ENCODE peak calls at places on chromosome 2, in nine cellular contexts. One of them, this sample, is unnamed.

GRCh38 chr2:33266467-33266866 is 210.0 kb upstream of the RASGRP3 start:
- DNase-seq in nephron progenitor cell: no peak
- DNase-seq in epithelial cell of prostate: no peak
- DNase-seq in C1 segment of cervical spinal cord: no peak
- DNase-seq in HTR-8/SVneo: no peak
- DNase-seq in activated T-helper 1 cell treated with anti-CD3 and anti-CD28 coated beads, Interleukin-2, amount 50 U/mL, for 16 hours: no peak
- DNase-seq in A172: no peak
- DNase-seq in PC-9: no peak
- DNase-seq in GM23248: no peak
- DNase-seq in this sample: no peak

GRCh38 chr2:15992457-15993231 is 52.3 kb downstream of the MYCN start:
- DNase-seq in GM23248: no peak
- DNase-seq in C1 segment of cervical spinal cord: no peak
- DNase-seq in epithelial cell of prostate: no peak
- DNase-seq in HTR-8/SVneo: no peak
- DNase-seq in A172: no peak
- DNase-seq in activated T-helper 1 cell treated with anti-CD3 and anti-CD28 coated beads, Interleukin-2, amount 50 U/mL, for 16 hours: no peak
- DNase-seq in nephron progenitor cell: no peak
- DNase-seq in PC-9: no peak
- DNase-seq in this sample: no peak

GRCh38 chr2:84980263-84980983 is 9.5 kb downstream of the KCMF1 start:
- DNase-seq in nephron progenitor cell: no peak
- DNase-seq in C1 segment of cervical spinal cord: no peak
- DNase-seq in epithelial cell of prostate: no peak
- DNase-seq in GM23248: no peak
- DNase-seq in PC-9: no peak
- DNase-seq in activated T-helper 1 cell treated with anti-CD3 and anti-CD28 coated beads, Interleukin-2, amount 50 U/mL, for 16 hours: no peak
- DNase-seq in HTR-8/SVneo: no peak
- DNase-seq in A172: no peak
- DNase-seq in this sample: no peak

GRCh38 chr2:151381266-151381665 is 23.9 kb downstream of the TNFAIP6 start:
- DNase-seq in epithelial cell of prostate: no peak
- DNase-seq in A172: no peak
- DNase-seq in PC-9: no peak
- DNase-seq in activated T-helper 1 cell treated with anti-CD3 and anti-CD28 coated beads, Interleukin-2, amount 50 U/mL, for 16 hours: no peak
- DNase-seq in HTR-8/SVneo: no peak
- DNase-seq in GM23248: no peak
- DNase-seq in C1 segment of cervical spinal cord: no peak
- DNase-seq in nephron progenitor cell: no peak
- DNase-seq in this sample: no peak

GRCh38 chr2:38665854-38666577 is at the start of gene GALM:
- DNase-seq in activated T-helper 1 cell treated with anti-CD3 and anti-CD28 coated beads, Interleukin-2, amount 50 U/mL, for 16 hours: peak; percentile 20
- DNase-seq in PC-9: peak; percentile 85
- DNase-seq in epithelial cell of prostate: no peak
- DNase-seq in HTR-8/SVneo: peak; percentile 95
- DNase-seq in A172: peak; percentile 74
- DNase-seq in C1 segment of cervical spinal cord: peak; percentile 6
- DNase-seq in GM23248: peak; percentile 88
- DNase-seq in nephron progenitor cell: peak; percentile 86
- DNase-seq in this sample: peak; percentile 91

GRCh38 chr2:157967856-157968255 is 91.7 kb upstream of the ACVR1 start:
- DNase-seq in PC-9: no peak
- DNase-seq in GM23248: no peak
- DNase-seq in A172: no peak
- DNase-seq in epithelial cell of prostate: no peak
- DNase-seq in C1 segment of cervical spinal cord: no peak
- DNase-seq in HTR-8/SVneo: no peak
- DNase-seq in nephron progenitor cell: no peak
- DNase-seq in activated T-helper 1 cell treated with anti-CD3 and anti-CD28 coated beads, Interleukin-2, amount 50 U/mL, for 16 hours: no peak
- DNase-seq in this sample: no peak

GRCh38 chr2:166375205-166375735 is 474 bp downstream of the SCN9A start:
- DNase-seq in PC-9: no peak
- DNase-seq in HTR-8/SVneo: no peak
- DNase-seq in activated T-helper 1 cell treated with anti-CD3 and anti-CD28 coated beads, Interleukin-2, amount 50 U/mL, for 16 hours: no peak
- DNase-seq in C1 segment of cervical spinal cord: no peak
- DNase-seq in GM23248: peak; percentile 38
- DNase-seq in epithelial cell of prostate: no peak
- DNase-seq in nephron progenitor cell: no peak
- DNase-seq in A172: peak; percentile 34
- DNase-seq in this sample: peak; percentile 7

GRCh38 chr2:183149489-183149888 is 25.2 kb downstream of the NUP35 start:
- DNase-seq in GM23248: peak; percentile 49
- DNase-seq in activated T-helper 1 cell treated with anti-CD3 and anti-CD28 coated beads, Interleukin-2, amount 50 U/mL, for 16 hours: no peak
- DNase-seq in C1 segment of cervical spinal cord: no peak
- DNase-seq in A172: no peak
- DNase-seq in epithelial cell of prostate: no peak
- DNase-seq in HTR-8/SVneo: peak; percentile 19
- DNase-seq in nephron progenitor cell: no peak
- DNase-seq in PC-9: no peak
- DNase-seq in this sample: peak; percentile 1

GRCh38 chr2:42878581-42878980 is 86.2 kb upstream of the HAAO start:
- DNase-seq in C1 segment of cervical spinal cord: no peak
- DNase-seq in HTR-8/SVneo: no peak
- DNase-seq in A172: no peak
- DNase-seq in activated T-helper 1 cell treated with anti-CD3 and anti-CD28 coated beads, Interleukin-2, amount 50 U/mL, for 16 hours: no peak
- DNase-seq in epithelial cell of prostate: no peak
- DNase-seq in nephron progenitor cell: no peak
- DNase-seq in GM23248: peak; percentile 80
- DNase-seq in PC-9: no peak
- DNase-seq in this sample: peak; percentile 35

GRCh38 chr2:176814274-176814673 is 398.3 kb upstream of the HNRNPA3 start:
- DNase-seq in A172: no peak
- DNase-seq in HTR-8/SVneo: no peak
- DNase-seq in activated T-helper 1 cell treated with anti-CD3 and anti-CD28 coated beads, Interleukin-2, amount 50 U/mL, for 16 hours: no peak
- DNase-seq in C1 segment of cervical spinal cord: no peak
- DNase-seq in PC-9: no peak
- DNase-seq in GM23248: peak; percentile 14
- DNase-seq in nephron progenitor cell: no peak
- DNase-seq in epithelial cell of prostate: no peak
- DNase-seq in this sample: no peak

GRCh38 chr2:65530547-65531320 is 98.3 kb upstream of the SPRED2 start:
- DNase-seq in epithelial cell of prostate: no peak
- DNase-seq in PC-9: no peak
- DNase-seq in A172: peak; percentile 66
- DNase-seq in activated T-helper 1 cell treated with anti-CD3 and anti-CD28 coated beads, Interleukin-2, amount 50 U/mL, for 16 hours: no peak
- DNase-seq in C1 segment of cervical spinal cord: peak; percentile 4
- DNase-seq in nephron progenitor cell: no peak
- DNase-seq in HTR-8/SVneo: no peak
- DNase-seq in GM23248: peak; percentile 87
- DNase-seq in this sample: no peak

GRCh38 chr2:102048465-102048864 is 56.7 kb downstream of the IL1R2 start:
- DNase-seq in PC-9: no peak
- DNase-seq in HTR-8/SVneo: no peak
- DNase-seq in epithelial cell of prostate: no peak
- DNase-seq in nephron progenitor cell: no peak
- DNase-seq in C1 segment of cervical spinal cord: no peak
- DNase-seq in GM23248: peak; percentile 89
- DNase-seq in A172: no peak
- DNase-seq in activated T-helper 1 cell treated with anti-CD3 and anti-CD28 coated beads, Interleukin-2, amount 50 U/mL, for 16 hours: no peak
- DNase-seq in this sample: peak; percentile 20

GRCh38 chr2:217817466-217818292 is 185.1 kb downstream of the TNS1 start:
- DNase-seq in C1 segment of cervical spinal cord: no peak
- DNase-seq in A172: no peak
- DNase-seq in activated T-helper 1 cell treated with anti-CD3 and anti-CD28 coated beads, Interleukin-2, amount 50 U/mL, for 16 hours: no peak
- DNase-seq in HTR-8/SVneo: no peak
- DNase-seq in PC-9: no peak
- DNase-seq in epithelial cell of prostate: no peak
- DNase-seq in GM23248: no peak
- DNase-seq in nephron progenitor cell: no peak
- DNase-seq in this sample: no peak

GRCh38 chr2:230713331-230714121 is 884 bp downstream of the CAB39 start:
- DNase-seq in GM23248: peak; percentile 69
- DNase-seq in PC-9: no peak
- DNase-seq in C1 segment of cervical spinal cord: no peak
- DNase-seq in A172: peak; percentile 21
- DNase-seq in HTR-8/SVneo: no peak
- DNase-seq in activated T-helper 1 cell treated with anti-CD3 and anti-CD28 coated beads, Interleukin-2, amount 50 U/mL, for 16 hours: peak; percentile 28
- DNase-seq in epithelial cell of prostate: no peak
- DNase-seq in nephron progenitor cell: peak; percentile 57
- DNase-seq in this sample: peak; percentile 54

GRCh38 chr2:1653137-1653789 is 91.1 kb downstream of the PXDN start:
- DNase-seq in HTR-8/SVneo: no peak
- DNase-seq in C1 segment of cervical spinal cord: no peak
- DNase-seq in PC-9: no peak
- DNase-seq in epithelial cell of prostate: peak; percentile 68
- DNase-seq in GM23248: peak; percentile 99
- DNase-seq in A172: no peak
- DNase-seq in activated T-helper 1 cell treated with anti-CD3 and anti-CD28 coated beads, Interleukin-2, amount 50 U/mL, for 16 hours: no peak
- DNase-seq in nephron progenitor cell: no peak
- DNase-seq in this sample: peak; percentile 92

GRCh38 chr2:44100351-44100750 is 68.3 kb upstream of the PPM1B start:
- DNase-seq in PC-9: peak; percentile 99
- DNase-seq in A172: peak; percentile 97
- DNase-seq in HTR-8/SVneo: peak; percentile 83
- DNase-seq in GM23248: peak; percentile 96
- DNase-seq in epithelial cell of prostate: peak; percentile 45
- DNase-seq in C1 segment of cervical spinal cord: no peak
- DNase-seq in nephron progenitor cell: no peak
- DNase-seq in activated T-helper 1 cell treated with anti-CD3 and anti-CD28 coated beads, Interleukin-2, amount 50 U/mL, for 16 hours: no peak
- DNase-seq in this sample: peak; percentile 76

GRCh38 chr2:1930956-1931914 is 186.9 kb upstream of the PXDN start:
- DNase-seq in activated T-helper 1 cell treated with anti-CD3 and anti-CD28 coated beads, Interleukin-2, amount 50 U/mL, for 16 hours: no peak
- DNase-seq in PC-9: no peak
- DNase-seq in HTR-8/SVneo: no peak
- DNase-seq in GM23248: no peak
- DNase-seq in A172: no peak
- DNase-seq in C1 segment of cervical spinal cord: no peak
- DNase-seq in nephron progenitor cell: no peak
- DNase-seq in epithelial cell of prostate: no peak
- DNase-seq in this sample: no peak

GRCh38 chr2:82316573-82317371 is 2012.2 kb upstream of the LRRTM1 start:
- DNase-seq in epithelial cell of prostate: no peak
- DNase-seq in A172: no peak
- DNase-seq in C1 segment of cervical spinal cord: no peak
- DNase-seq in GM23248: no peak
- DNase-seq in activated T-helper 1 cell treated with anti-CD3 and anti-CD28 coated beads, Interleukin-2, amount 50 U/mL, for 16 hours: no peak
- DNase-seq in HTR-8/SVneo: no peak
- DNase-seq in nephron progenitor cell: no peak
- DNase-seq in PC-9: no peak
- DNase-seq in this sample: no peak

GRCh38 chr2:99861376-99861760 is 281.0 kb downstream of the AFF3 start:
- DNase-seq in nephron progenitor cell: no peak
- DNase-seq in A172: peak; percentile 47
- DNase-seq in epithelial cell of prostate: no peak
- DNase-seq in GM23248: no peak
- DNase-seq in C1 segment of cervical spinal cord: no peak
- DNase-seq in HTR-8/SVneo: no peak
- DNase-seq in activated T-helper 1 cell treated with anti-CD3 and anti-CD28 coated beads, Interleukin-2, amount 50 U/mL, for 16 hours: no peak
- DNase-seq in PC-9: no peak
- DNase-seq in this sample: peak; percentile 32

GRCh38 chr2:226439337-226439736 is 360.3 kb downstream of the IRS1 start:
- DNase-seq in epithelial cell of prostate: no peak
- DNase-seq in A172: no peak
- DNase-seq in nephron progenitor cell: no peak
- DNase-seq in PC-9: no peak
- DNase-seq in activated T-helper 1 cell treated with anti-CD3 and anti-CD28 coated beads, Interleukin-2, amount 50 U/mL, for 16 hours: no peak
- DNase-seq in HTR-8/SVneo: no peak
- DNase-seq in C1 segment of cervical spinal cord: no peak
- DNase-seq in GM23248: no peak
- DNase-seq in this sample: no peak

GRCh38 chr2:10218036-10218435 is 84.7 kb upstream of the HPCAL1 start:
- DNase-seq in HTR-8/SVneo: no peak
- DNase-seq in PC-9: no peak
- DNase-seq in nephron progenitor cell: no peak
- DNase-seq in activated T-helper 1 cell treated with anti-CD3 and anti-CD28 coated beads, Interleukin-2, amount 50 U/mL, for 16 hours: no peak
- DNase-seq in epithelial cell of prostate: no peak
- DNase-seq in GM23248: no peak
- DNase-seq in A172: no peak
- DNase-seq in C1 segment of cervical spinal cord: no peak
- DNase-seq in this sample: no peak

GRCh38 chr2:119212139-119212800 is 11.4 kb upstream of the STEAP3 start:
- DNase-seq in activated T-helper 1 cell treated with anti-CD3 and anti-CD28 coated beads, Interleukin-2, amount 50 U/mL, for 16 hours: no peak
- DNase-seq in epithelial cell of prostate: no peak
- DNase-seq in nephron progenitor cell: no peak
- DNase-seq in C1 segment of cervical spinal cord: no peak
- DNase-seq in GM23248: no peak
- DNase-seq in PC-9: no peak
- DNase-seq in A172: no peak
- DNase-seq in HTR-8/SVneo: no peak
- DNase-seq in this sample: no peak

GRCh38 chr2:238761802-238762373 is 86.0 kb upstream of the TWIST2 start:
- DNase-seq in A172: peak; percentile 27
- DNase-seq in C1 segment of cervical spinal cord: peak; percentile 53
- DNase-seq in PC-9: no peak
- DNase-seq in GM23248: peak; percentile 60
- DNase-seq in activated T-helper 1 cell treated with anti-CD3 and anti-CD28 coated beads, Interleukin-2, amount 50 U/mL, for 16 hours: no peak
- DNase-seq in HTR-8/SVneo: peak; percentile 43
- DNase-seq in nephron progenitor cell: peak; percentile 62
- DNase-seq in epithelial cell of prostate: no peak
- DNase-seq in this sample: peak; percentile 30

GRCh38 chr2:175309799-175310198 is 128.3 kb upstream of the ATP5MC3 start:
- DNase-seq in epithelial cell of prostate: no peak
- DNase-seq in GM23248: peak; percentile 51
- DNase-seq in A172: peak; percentile 61
- DNase-seq in C1 segment of cervical spinal cord: no peak
- DNase-seq in HTR-8/SVneo: peak; percentile 11
- DNase-seq in activated T-helper 1 cell treated with anti-CD3 and anti-CD28 coated beads, Interleukin-2, amount 50 U/mL, for 16 hours: no peak
- DNase-seq in PC-9: no peak
- DNase-seq in nephron progenitor cell: peak; percentile 44
- DNase-seq in this sample: peak; percentile 42

GRCh38 chr2:47274054-47274779 is 119.1 kb upstream of the STPG4 start:
- DNase-seq in A172: peak; percentile 88
- DNase-seq in PC-9: peak; percentile 33
- DNase-seq in HTR-8/SVneo: peak; percentile 27
- DNase-seq in activated T-helper 1 cell treated with anti-CD3 and anti-CD28 coated beads, Interleukin-2, amount 50 U/mL, for 16 hours: no peak
- DNase-seq in nephron progenitor cell: no peak
- DNase-seq in epithelial cell of prostate: no peak
- DNase-seq in C1 segment of cervical spinal cord: no peak
- DNase-seq in GM23248: peak; percentile 68
- DNase-seq in this sample: peak; percentile 34

GRCh38 chr2:24643051-24643450 is 150.1 kb downstream of the PTRHD1 start:
- DNase-seq in nephron progenitor cell: no peak
- DNase-seq in HTR-8/SVneo: no peak
- DNase-seq in epithelial cell of prostate: no peak
- DNase-seq in C1 segment of cervical spinal cord: no peak
- DNase-seq in GM23248: no peak
- DNase-seq in A172: no peak
- DNase-seq in PC-9: no peak
- DNase-seq in activated T-helper 1 cell treated with anti-CD3 and anti-CD28 coated beads, Interleukin-2, amount 50 U/mL, for 16 hours: no peak
- DNase-seq in this sample: no peak

GRCh38 chr2:163210430-163210918 is 371.9 kb upstream of the KCNH7 start:
- DNase-seq in GM23248: peak; percentile 79
- DNase-seq in activated T-helper 1 cell treated with anti-CD3 and anti-CD28 coated beads, Interleukin-2, amount 50 U/mL, for 16 hours: no peak
- DNase-seq in nephron progenitor cell: no peak
- DNase-seq in C1 segment of cervical spinal cord: no peak
- DNase-seq in HTR-8/SVneo: peak; percentile 10
- DNase-seq in A172: peak; percentile 67
- DNase-seq in epithelial cell of prostate: no peak
- DNase-seq in PC-9: peak; percentile 51
- DNase-seq in this sample: no peak

GRCh38 chr2:206079699-206080465 is 6.1 kb downstream of the INO80D start:
- DNase-seq in activated T-helper 1 cell treated with anti-CD3 and anti-CD28 coated beads, Interleukin-2, amount 50 U/mL, for 16 hours: no peak
- DNase-seq in A172: no peak
- DNase-seq in PC-9: no peak
- DNase-seq in GM23248: no peak
- DNase-seq in epithelial cell of prostate: no peak
- DNase-seq in HTR-8/SVneo: no peak
- DNase-seq in C1 segment of cervical spinal cord: no peak
- DNase-seq in nephron progenitor cell: no peak
- DNase-seq in this sample: no peak

GRCh38 chr2:144683955-144684354 is 164.0 kb upstream of the ZEB2 start:
- DNase-seq in C1 segment of cervical spinal cord: no peak
- DNase-seq in nephron progenitor cell: no peak
- DNase-seq in epithelial cell of prostate: no peak
- DNase-seq in PC-9: no peak
- DNase-seq in HTR-8/SVneo: no peak
- DNase-seq in A172: no peak
- DNase-seq in activated T-helper 1 cell treated with anti-CD3 and anti-CD28 coated beads, Interleukin-2, amount 50 U/mL, for 16 hours: no peak
- DNase-seq in GM23248: no peak
- DNase-seq in this sample: no peak

GRCh38 chr2:152562208-152562884 is 154.9 kb downstream of the PRPF40A start:
- DNase-seq in A172: no peak
- DNase-seq in GM23248: no peak
- DNase-seq in epithelial cell of prostate: no peak
- DNase-seq in PC-9: no peak
- DNase-seq in C1 segment of cervical spinal cord: no peak
- DNase-seq in activated T-helper 1 cell treated with anti-CD3 and anti-CD28 coated beads, Interleukin-2, amount 50 U/mL, for 16 hours: no peak
- DNase-seq in nephron progenitor cell: no peak
- DNase-seq in HTR-8/SVneo: no peak
- DNase-seq in this sample: no peak

GRCh38 chr2:11787991-11788390 is 41.6 kb downstream of the LPIN1 start:
- DNase-seq in A172: no peak
- DNase-seq in activated T-helper 1 cell treated with anti-CD3 and anti-CD28 coated beads, Interleukin-2, amount 50 U/mL, for 16 hours: no peak
- DNase-seq in GM23248: no peak
- DNase-seq in nephron progenitor cell: no peak
- DNase-seq in epithelial cell of prostate: no peak
- DNase-seq in PC-9: no peak
- DNase-seq in HTR-8/SVneo: no peak
- DNase-seq in C1 segment of cervical spinal cord: no peak
- DNase-seq in this sample: no peak